ENCODE peak calls at places on chromosome 3, in five cellular contexts. V is epithelial cell of prostate, M is neural progenitor cell, L is tibial artery, N is stomach. B is an unnamed sample.

GRCh38 chr3:37155782-37156181 is 18.6 kb downstream of the LRRFIP2 start:
- DNase-seq in V (no peak), M (no peak), L (no peak), N (no peak), B (no peak)

GRCh38 chr3:24763421-24763820 is 268.8 kb upstream of the THRB start:
- DNase-seq in V (no peak), M (no peak), L (no peak), N (no peak), B (no peak)

GRCh38 chr3:184117649-184118048 is 17.5 kb upstream of the EIF2B5 start:
- DNase-seq in V (no peak), M (no peak), L (no peak), N (no peak), B (peak)

GRCh38 chr3:14861031-14861430 is 42.3 kb downstream of the FGD5 start:
- DNase-seq in V (no peak), M (no peak), L (no peak), N (no peak), B (no peak)

GRCh38 chr3:138114988-138115971 is at the start of gene DZIP1L:
- DNase-seq in V (no peak), M (peak), L (peak), N (peak), B (peak)

GRCh38 chr3:87227835-87228144 is 681 bp downstream of the CHMP2B start:
- DNase-seq in V (no peak), M (no peak), L (no peak), N (no peak), B (peak)

GRCh38 chr3:53191836-53192480 is 30.9 kb downstream of the PRKCD start:
- DNase-seq in V (no peak), M (no peak), L (no peak), N (no peak), B (no peak)

GRCh38 chr3:81726132-81726531 is 35.3 kb downstream of the GBE1 start:
- DNase-seq in V (no peak), M (no peak), L (no peak), N (no peak), B (peak)

GRCh38 chr3:23602895-23603443 is 202.8 kb upstream of the UBE2E1 start:
- DNase-seq in V (no peak), M (peak), L (no peak), N (no peak), B (no peak)

GRCh38 chr3:43217633-43218032 is 68.7 kb upstream of the SNRK start:
- DNase-seq in V (no peak), M (no peak), L (no peak), N (no peak), B (no peak)

GRCh38 chr3:108862865-108863798 is 40.5 kb downstream of the TRAT1 start:
- DNase-seq in V (peak), M (no peak), L (no peak), N (no peak), B (peak)

GRCh38 chr3:119810018-119810435 is 28.1 kb downstream of the NR1I2 start:
- DNase-seq in V (no peak), M (no peak), L (no peak), N (peak), B (peak)

GRCh38 chr3:134775831-134776230 is 19.2 kb upstream of the EPHB1 start:
- DNase-seq in V (no peak), M (no peak), L (no peak), N (no peak), B (no peak)

GRCh38 chr3:94234177-94234788 is 171.4 kb downstream of the NSUN3 start:
- DNase-seq in V (no peak), M (peak), L (no peak), N (no peak), B (peak)

GRCh38 chr3:84547971-84548970 is 410.5 kb upstream of the CADM2 start:
- DNase-seq in V (no peak), M (peak), L (no peak), N (no peak), B (peak)

GRCh38 chr3:194522579-194523046 is 35.8 kb upstream of the ATP13A3 start:
- DNase-seq in V (no peak), M (no peak), L (no peak), N (no peak), B (peak)

GRCh38 chr3:179036226-179036625 is 35.4 kb downstream of the ZMAT3 start:
- DNase-seq in V (no peak), M (no peak), L (no peak), N (no peak), B (no peak)

GRCh38 chr3:168080022-168080421 is 15.7 kb downstream of the GOLIM4 start:
- DNase-seq in V (no peak), M (no peak), L (no peak), N (no peak), B (no peak)

GRCh38 chr3:23915537-23916108 is 1.2 kb downstream of the NKIRAS1 start:
- DNase-seq in V (no peak), M (peak), L (no peak), N (no peak), B (peak)

GRCh38 chr3:127483902-127484591 is 106.5 kb downstream of the TPRA1 start:
- DNase-seq in V (no peak), M (no peak), L (peak), N (peak), B (no peak)

GRCh38 chr3:183555541-183556081 is at the start of gene KLHL6:
- DNase-seq in V (no peak), M (no peak), L (peak), N (peak), B (no peak)

GRCh38 chr3:119239421-119239820 is 1.3 kb downstream of the B4GALT4 start:
- DNase-seq in V (no peak), M (no peak), L (no peak), N (no peak), B (no peak)

GRCh38 chr3:426056-426455 is 229.5 kb downstream of the CHL1 start:
- DNase-seq in V (peak), M (no peak), L (no peak), N (no peak), B (no peak)

GRCh38 chr3:189233225-189233858 is 61.6 kb downstream of the TPRG1 start:
- DNase-seq in V (peak), M (peak), L (peak), N (peak), B (peak)

GRCh38 chr3:111747490-111747889 is 111.6 kb upstream of the PHLDB2 start:
- DNase-seq in V (peak), M (no peak), L (no peak), N (no peak), B (no peak)

GRCh38 chr3:50623840-50624474 is 7.0 kb downstream of the MAPKAPK3 start:
- DNase-seq in V (no peak), M (no peak), L (no peak), N (no peak), B (no peak)

GRCh38 chr3:114790752-114791151 is 356.3 kb downstream of the ZBTB20 start:
- DNase-seq in V (no peak), M (no peak), L (no peak), N (no peak), B (no peak)

GRCh38 chr3:143885803-143886427 is 37.6 kb upstream of the SLC9A9 start:
- DNase-seq in V (no peak), M (peak), L (no peak), N (no peak), B (peak)

GRCh38 chr3:123522666-123523412 is 62.0 kb downstream of the HACD2 start:
- DNase-seq in V (no peak), M (no peak), L (peak), N (no peak), B (no peak)

GRCh38 chr3:120093923-120094775 is at the start of gene GSK3B:
- DNase-seq in V (no peak), M (peak), L (peak), N (peak), B (peak)

GRCh38 chr3:35664460-35664919 is 25.2 kb downstream of the ARPP21 start:
- DNase-seq in V (no peak), M (peak), L (no peak), N (peak), B (peak)

GRCh38 chr3:56415672-56416071 is 52.6 kb downstream of the ERC2 start:
- DNase-seq in V (no peak), M (no peak), L (no peak), N (no peak), B (no peak)

GRCh38 chr3:51434746-51435323 is 43.8 kb downstream of the RBM15B start:
- DNase-seq in V (peak), M (peak), L (no peak), N (peak), B (peak)

GRCh38 chr3:77686560-77686959 is 646.7 kb downstream of the ROBO2 start:
- DNase-seq in V (no peak), M (no peak), L (no peak), N (no peak), B (no peak)

GRCh38 chr3:111103807-111104206 is 32.2 kb downstream of the NECTIN3 start:
- DNase-seq in V (no peak), M (no peak), L (no peak), N (no peak), B (no peak)

GRCh38 chr3:64685331-64685799 is 2.4 kb downstream of the ADAMTS9 start:
- DNase-seq in V (no peak), M (no peak), L (peak), N (no peak), B (no peak)
- H3K27ac ChIP-seq in V (peak), M (no peak), L (peak), N (peak), B (no peak)

GRCh38 chr3:58948018-58948417 is 101.8 kb downstream of the CFAP20DC start:
- DNase-seq in V (no peak), M (no peak), L (no peak), N (no peak), B (no peak)
- H3K27ac ChIP-seq in V (no peak), M (no peak), L (no peak), N (no peak), B (no peak)

GRCh38 chr3:129429080-129429451 is 630 bp upstream of the EFCAB12 start:
- DNase-seq in V (no peak), M (no peak), L (no peak), N (no peak), B (no peak)
- H3K27ac ChIP-seq in V (no peak), M (no peak), L (peak), N (peak), B (peak)

GRCh38 chr3:30770387-30770786 is 124.1 kb downstream of the GADL1 start:
- DNase-seq in V (peak), M (no peak), L (peak), N (no peak), B (no peak)
- H3K27ac ChIP-seq in V (no peak), M (no peak), L (no peak), N (no peak), B (no peak)

B was measured in A673.